ENCODE peak calls at places on chromosome X, in seven cellular contexts. B is fibroblast of gingiva, C is GM12892, G is ACHN, I is amniotic stem cell, T is NCI-H1092 treated with DMSO at 0.1 percent for 48 hours, X is retina. Q is an unnamed sample.

GRCh38 chrX:96713303-96713702 is 28.7 kb downstream of the DIAPH2 start:
- DNase-seq in G (no peak), X (no peak), C (no peak), B (no peak), T (no peak), I (no peak), Q (no peak)

GRCh38 chrX:133434197-133434820 is 19.0 kb upstream of the GPC4 start:
- DNase-seq in B (no peak), G (peak), I (no peak), X (no peak), C (no peak), T (no peak), Q (no peak)

GRCh38 chrX:137747231-137747630 is 181.3 kb downstream of the ZIC3 start:
- DNase-seq in T (no peak), C (no peak), G (no peak), B (no peak), I (no peak), X (peak), Q (no peak)

GRCh38 chrX:40058719-40059118 is 39.0 kb downstream of the BCOR start:
- DNase-seq in B (no peak), G (no peak), I (no peak), T (peak), X (peak), C (no peak), Q (no peak)

GRCh38 chrX:133580630-133581029 is 165.3 kb upstream of the GPC4 start:
- DNase-seq in T (peak), B (peak), X (no peak), I (no peak), C (no peak), G (no peak), Q (no peak)

GRCh38 chrX:66110112-66110511 is 53.9 kb upstream of the HEPH start:
- DNase-seq in T (no peak), B (no peak), X (no peak), C (peak), I (peak), G (peak), Q (no peak)

GRCh38 chrX:83511208-83511607 is 3.1 kb downstream of the POU3F4 start:
- DNase-seq in X (peak), I (no peak), C (no peak), B (no peak), T (no peak), G (no peak), Q (no peak)

GRCh38 chrX:131802836-131803626 is 220.1 kb upstream of the STK26 start:
- DNase-seq in X (peak), G (peak), C (peak), T (peak), B (no peak), I (no peak), Q (no peak)

GRCh38 chrX:121160987-121161386 is 113.6 kb downstream of the GLUD2 start:
- DNase-seq in I (no peak), X (no peak), C (peak), B (peak), T (no peak), G (no peak), Q (no peak)

GRCh38 chrX:70332600-70332999 is 42.7 kb downstream of the KIF4A start:
- DNase-seq in X (no peak), I (no peak), B (no peak), G (no peak), C (no peak), T (no peak), Q (no peak)

GRCh38 chrX:45598841-45599240 is 398.2 kb upstream of the DIPK2B start:
- DNase-seq in G (no peak), B (peak), I (no peak), C (no peak), X (no peak), T (no peak), Q (no peak)

GRCh38 chrX:20382518-20383291 is 116.0 kb upstream of the RPS6KA3 start:
- DNase-seq in T (no peak), B (peak), G (no peak), C (no peak), X (no peak), I (no peak), Q (no peak)

GRCh38 chrX:8284131-8284530 is 113.1 kb upstream of the VCX2 start:
- DNase-seq in T (no peak), C (no peak), I (no peak), B (no peak), G (peak), X (no peak), Q (peak)

GRCh38 chrX:26789751-26790150 is 573.8 kb downstream of the MAGEB5 start:
- DNase-seq in G (no peak), T (no peak), X (no peak), B (no peak), I (no peak), C (no peak), Q (no peak)

Q was measured in epithelial cell of proximal tubule.